ENCODE peak calls at places on chromosomes 13 and 19, in four cellular contexts. B is transverse colon, R is DND-41, D is adrenal gland. O is an unnamed sample.

GRCh38 chr19:28691683-28692082 is 521.3 kb downstream of the UQCRFS1 start:
- DNase-seq in D (no peak), B (no peak), R (no peak), O (no peak)

GRCh38 chr19:18460313-18460712 is 22.4 kb upstream of the ISYNA1 start:
- DNase-seq in D (peak), R (no peak), B (peak), O (no peak)

GRCh38 chr13:34459856-34460255 is 482.2 kb upstream of the NBEA start:
- DNase-seq in D (no peak), R (no peak), B (no peak), O (no peak)

GRCh38 chr19:661427-662196 is 1.4 kb downstream of the RNF126 start:
- DNase-seq in D (peak), B (peak), R (peak), O (peak)

GRCh38 chr19:52176574-52176973 is 5.2 kb upstream of the ZNF836 start:
- DNase-seq in B (no peak), R (no peak), D (no peak), O (no peak)

GRCh38 chr19:49749055-49749716 is 13.9 kb downstream of the TSKS start:
- DNase-seq in R (no peak), D (no peak), B (no peak), O (no peak)

GRCh38 chr19:38915329-38916321 is 3.6 kb upstream of the CCER2 start:
- DNase-seq in R (no peak), B (no peak), D (no peak), O (no peak)

GRCh38 chr19:48553676-48554384 is 1.9 kb downstream of the SULT2B1 start:
- DNase-seq in B (peak), D (peak), R (no peak), O (no peak)

GRCh38 chr13:40401911-40402776 is 264.3 kb downstream of the FOXO1 start:
- DNase-seq in B (peak), D (peak), R (no peak), O (no peak)

GRCh38 chr19:38497907-38498306 is 64.4 kb downstream of the RYR1 start:
- DNase-seq in D (no peak), B (no peak), R (no peak), O (no peak)

GRCh38 chr19:38228491-38229439 is 4.7 kb upstream of the DPF1 start:
- DNase-seq in D (no peak), B (no peak), R (no peak), O (no peak)

GRCh38 chr13:95292622-95293021 is 8.6 kb downstream of the ABCC4 start:
- DNase-seq in B (no peak), R (no peak), D (no peak), O (no peak)

GRCh38 chr19:13143135-13143534 is 7.0 kb downstream of the STX10 start:
- DNase-seq in B (no peak), R (no peak), D (no peak), O (no peak)

GRCh38 chr13:83879431-83880171 is 2.7 kb downstream of the SLITRK1 start:
- DNase-seq in R (no peak), B (no peak), D (no peak), O (no peak)

GRCh38 chr13:22517544-22517943 is 663.2 kb upstream of the SGCG start:
- DNase-seq in R (no peak), B (no peak), D (no peak), O (no peak)

GRCh38 chr19:33434090-33434885 is 60.8 kb downstream of the CEBPG start:
- DNase-seq in B (no peak), D (no peak), R (no peak), O (no peak)

GRCh38 chr19:54109651-54110050 is 5.8 kb downstream of the TFPT start:
- DNase-seq in D (no peak), R (no peak), B (no peak), O (no peak)

GRCh38 chr13:91459485-91459884 is 61.1 kb downstream of the GPC5 start:
- DNase-seq in D (no peak), B (no peak), R (no peak), O (no peak)

GRCh38 chr19:1875646-1876493 is 9.4 kb downstream of the ABHD17A start:
- DNase-seq in R (peak), D (peak), B (peak), O (peak)

GRCh38 chr13:23322353-23323336 is 110.9 kb downstream of the SACS start:
- DNase-seq in D (no peak), B (no peak), R (no peak), O (no peak)

GRCh38 chr13:35848316-35848715 is 282.9 kb downstream of the DCLK1 start:
- DNase-seq in D (no peak), B (no peak), R (no peak), O (no peak)

GRCh38 chr13:48876289-48876688 is 99.4 kb upstream of the FNDC3A start:
- DNase-seq in B (no peak), R (peak), D (no peak), O (no peak)

GRCh38 chr19:21439372-21439771 is 42.4 kb downstream of the ZNF493 start:
- DNase-seq in R (no peak), D (peak), B (no peak), O (no peak)

GRCh38 chr13:36288794-36289391 is 8.7 kb downstream of the CCDC169 start:
- DNase-seq in R (no peak), B (no peak), D (no peak), O (no peak)

GRCh38 chr19:13622727-13623126 is 116.4 kb upstream of the CACNA1A start:
- DNase-seq in D (no peak), R (no peak), B (no peak), O (no peak)

GRCh38 chr13:105291987-105292386 is 1243.5 kb downstream of the EFNB2 start:
- DNase-seq in D (no peak), R (peak), B (no peak), O (no peak)

GRCh38 chr19:35963514-35963913 is 27.3 kb downstream of the LRFN3 start:
- DNase-seq in D (peak), R (peak), B (no peak), O (peak)

GRCh38 chr13:73428137-73428536 is 369.3 kb downstream of the KLF5 start:
- DNase-seq in D (no peak), B (no peak), R (no peak), O (no peak)

GRCh38 chr13:95954266-95954665 is 98.9 kb downstream of the UGGT2 start:
- DNase-seq in D (no peak), R (no peak), B (no peak), O (no peak)

GRCh38 chr19:39582891-39583625 is 19.3 kb upstream of the LGALS13 start:
- DNase-seq in D (no peak), B (no peak), R (no peak), O (no peak)

GRCh38 chr13:41603917-41604316 is 146.6 kb downstream of the RGCC start:
- DNase-seq in R (no peak), D (peak), B (no peak), O (no peak)

GRCh38 chr13:113639661-113640262 is 18.2 kb downstream of the ATP4B start:
- DNase-seq in B (peak), D (no peak), R (no peak), O (no peak)

GRCh38 chr19:10568444-10568825 is 344 bp downstream of the CDKN2D start:
- DNase-seq in R (no peak), D (peak), B (peak), O (no peak)

GRCh38 chr19:42619271-42619670 is 24.5 kb upstream of the CEACAM8 start:
- DNase-seq in R (no peak), D (no peak), B (no peak), O (no peak)

GRCh38 chr13:31476266-31476665 is 263.1 kb upstream of the RXFP2 start:
- DNase-seq in R (no peak), B (no peak), D (peak), O (no peak)

GRCh38 chr19:5052945-5053485 is 84.1 kb downstream of the KDM4B start:
- DNase-seq in D (no peak), B (no peak), R (no peak), O (no peak)

GRCh38 chr13:40069173-40070044 is 413.9 kb downstream of the COG6 start:
- DNase-seq in D (peak), R (peak), B (peak), O (peak)

GRCh38 chr13:98878421-98879126 is 99.3 kb downstream of the DOCK9 start:
- DNase-seq in D (no peak), B (no peak), R (no peak), O (no peak)

GRCh38 chr19:56108447-56109195 is 12.5 kb downstream of the ZNF787 start:
- DNase-seq in B (no peak), D (peak), R (no peak), O (no peak)

GRCh38 chr13:102089177-102089576 is 312.7 kb downstream of the FGF14 start:
- DNase-seq in D (no peak), R (no peak), B (no peak), O (no peak)

GRCh38 chr19:8577741-8578140 is 499 bp upstream of the MYO1F start:
- DNase-seq in B (no peak), R (no peak), D (no peak), O (no peak)

GRCh38 chr19:8573316-8573715 is 3.9 kb downstream of the MYO1F start:
- DNase-seq in B (no peak), D (no peak), R (no peak), O (peak)

GRCh38 chr19:8577247-8577646 is at the start of gene MYO1F:
- DNase-seq in R (no peak), B (peak), D (peak), O (no peak)

GRCh38 chr19:8576273-8576993 is 809 bp downstream of the MYO1F start:
- DNase-seq in D (peak), R (no peak), B (peak), O (peak)

GRCh38 chr19:8575467-8575997 is 1.7 kb downstream of the MYO1F start:
- DNase-seq in D (peak), R (peak), B (peak), O (peak)
- H3K4me3 ChIP-seq in D (peak), R (no peak), B (no peak), O (peak)

DNA sequence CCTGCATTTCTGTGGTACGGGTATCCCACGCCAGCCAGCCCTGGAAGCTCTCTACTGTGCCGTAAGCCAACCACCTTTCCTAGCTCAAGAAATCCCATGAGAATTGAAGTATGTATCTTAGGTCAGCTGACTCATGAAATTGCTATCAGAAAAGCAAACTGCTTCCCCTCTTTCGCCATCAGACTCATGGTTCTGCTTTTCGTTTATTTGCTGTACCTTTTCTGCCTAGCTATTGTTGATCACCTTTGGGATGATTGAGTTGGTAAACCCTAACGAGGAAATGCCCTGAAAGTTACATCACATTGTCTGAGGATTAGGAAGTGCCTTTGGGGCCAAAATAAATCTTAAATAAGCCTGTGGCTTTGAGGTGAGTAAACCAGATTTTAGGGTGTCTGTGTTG is at the start of gene ADGRE3:
- DNase-seq in D (no peak), B (no peak), R (no peak), O (no peak)
- TF ChIP-seq CTCF in D (no peak), B (no peak), R (no peak), O (no peak)

GRCh38 chr19:45863335-45863839 is 440 bp upstream of the SYMPK start:
- DNase-seq in R (no peak), B (peak), D (no peak), O (no peak)

GRCh38 chr19:45863840-45864628 is at the start of gene FOXA3:
- DNase-seq in D (no peak), R (no peak), B (peak), O (peak)

GRCh38 chr19:45862564-45863334 is at the start of gene SYMPK:
- DNase-seq in R (peak), D (peak), B (peak), O (peak)

GRCh38 chr19:45865269-45865948 is 1.3 kb downstream of the FOXA3 start:
- DNase-seq in R (no peak), D (no peak), B (peak), O (no peak)

GRCh38 chr19:45864629-45865082 is 530 bp downstream of the FOXA3 start:
- DNase-seq in R (no peak), D (no peak), B (no peak), O (no peak)
- H3K4me3 ChIP-seq in R (no peak), D (peak), B (peak), O (no peak)

GRCh38 chr19:17327654-17328516 is 6.8 kb downstream of the ANO8 start:
- DNase-seq in D (peak), R (no peak), B (peak), O (peak)
- TF ChIP-seq CTCF in D (peak), R (no peak), B (peak), O (no peak)

GRCh38 chr13:43363156-43363918 is 340.0 kb downstream of the DNAJC15 start:
- DNase-seq in D (no peak), B (no peak), R (no peak), O (no peak)

GRCh38 chr13:43359536-43359935 is 336.1 kb downstream of the DNAJC15 start:
- DNase-seq in D (no peak), B (no peak), R (no peak), O (no peak)

GRCh38 chr13:43357435-43358065 is 334.2 kb downstream of the DNAJC15 start:
- DNase-seq in D (no peak), R (no peak), B (no peak), O (no peak)

GRCh38 chr13:43360911-43361605 is 337.7 kb downstream of the DNAJC15 start:
- DNase-seq in R (no peak), D (no peak), B (no peak), O (no peak)

GRCh38 chr13:43360196-43360595 is 336.8 kb downstream of the DNAJC15 start:
- DNase-seq in D (no peak), R (no peak), B (no peak), O (no peak)
- H3K4me3 ChIP-seq in D (no peak), R (no peak), B (no peak), O (no peak)